ENCODE peak calls at places on chromosomes 11 and 22, in seven cellular contexts. I, G, S, U, F, H and D are unnamed samples.

GRCh38 chr22:20319041-20319744 is 667 bp downstream of the DGCR6L start:
- DNase-seq in F (peak), S (peak), I (peak), H (peak), G (no peak), U (peak), D (peak)

GRCh38 chr22:49829044-49829719 is 1.5 kb upstream of the BRD1 start:
- DNase-seq in U (no peak), H (no peak), S (no peak), G (no peak), I (no peak), F (no peak), D (no peak)

GRCh38 chr11:34266090-34266912 is 91.5 kb downstream of the ABTB2 start:
- DNase-seq in U (peak), G (no peak), F (peak), I (peak), H (no peak), S (peak), D (peak)

GRCh38 chr11:6703247-6704063 is 20.3 kb upstream of the MRPL17 start:
- DNase-seq in H (peak), F (peak), S (peak), G (peak), U (peak), I (peak), D (peak)

GRCh38 chr11:7577883-7578242 is 64.1 kb downstream of the PPFIBP2 start:
- DNase-seq in U (no peak), F (peak), I (peak), G (no peak), H (peak), S (peak), D (no peak)

GRCh38 chr11:44916316-44916715 is 34.4 kb downstream of the TP53I11 start:
- DNase-seq in U (no peak), H (peak), I (no peak), F (no peak), S (no peak), G (no peak), D (no peak)

GRCh38 chr11:128302425-128303186 is 284.8 kb downstream of the ETS1 start:
- DNase-seq in H (no peak), S (no peak), F (no peak), U (no peak), I (no peak), G (no peak), D (peak)

GRCh38 chr11:9315078-9315688 is 790 bp upstream of the TMEM41B start:
- DNase-seq in G (no peak), I (no peak), U (no peak), F (no peak), S (no peak), H (no peak), D (no peak)

GRCh38 chr11:118670063-118670462 is 9.4 kb downstream of the TREH start:
- DNase-seq in H (no peak), I (no peak), S (no peak), F (peak), G (no peak), U (no peak), D (no peak)

GRCh38 chr11:31959711-31960110 is 131.2 kb upstream of the RCN1 start:
- DNase-seq in I (no peak), S (no peak), H (no peak), G (no peak), U (no peak), F (peak), D (no peak)

GRCh38 chr11:61873588-61874459 is 17.5 kb downstream of the FADS3 start:
- DNase-seq in S (no peak), U (no peak), H (no peak), G (no peak), I (no peak), F (no peak), D (peak)

GRCh38 chr11:34495724-34496377 is 17.7 kb downstream of the ELF5 start:
- DNase-seq in G (no peak), F (peak), I (no peak), H (no peak), U (no peak), S (no peak), D (no peak)

GRCh38 chr11:110730773-110731172 is 18.5 kb upstream of the ARHGAP20 start:
- DNase-seq in F (no peak), I (no peak), H (no peak), U (no peak), G (no peak), S (no peak), D (no peak)

GRCh38 chr22:32281092-32281491 is 25.9 kb upstream of the SLC5A4 start:
- DNase-seq in G (no peak), U (peak), S (peak), F (peak), H (no peak), I (no peak), D (peak)

GRCh38 chr11:47004595-47005033 is 68.1 kb downstream of the CSTPP1 start:
- DNase-seq in S (peak), F (peak), I (peak), U (peak), H (peak), G (peak), D (peak)

GRCh38 chr11:62324738-62325556 is 12.3 kb upstream of the ASRGL1 start:
- DNase-seq in G (no peak), F (peak), S (peak), I (peak), H (peak), U (peak), D (no peak)

GRCh38 chr22:19962909-19963806 is 21.5 kb upstream of the TXNRD2 start:
- DNase-seq in I (no peak), U (no peak), F (peak), H (peak), G (no peak), S (no peak), D (no peak)

GRCh38 chr11:23988381-23989006 is 508.4 kb upstream of the LUZP2 start:
- DNase-seq in F (no peak), H (no peak), I (no peak), U (no peak), S (peak), G (no peak), D (no peak)

GRCh38 chr11:57308426-57309060 is 16.2 kb downstream of the TNKS1BP1 start:
- DNase-seq in I (no peak), S (no peak), H (no peak), F (no peak), G (no peak), U (no peak), D (no peak)

GRCh38 chr11:73478737-73479347 is 102.6 kb downstream of the RELT start:
- DNase-seq in U (peak), H (peak), G (no peak), S (peak), F (peak), I (peak), D (peak)

GRCh38 chr11:113488931-113489351 is 13.7 kb upstream of the DRD2 start:
- DNase-seq in U (no peak), H (no peak), F (no peak), S (no peak), G (no peak), I (no peak), D (peak)

GRCh38 chr22:23526588-23527315 is 53.3 kb downstream of the IGLL1 start:
- DNase-seq in U (no peak), H (no peak), G (peak), I (no peak), F (no peak), S (no peak), D (no peak)

GRCh38 chr11:69044111-69045013 is 4.4 kb upstream of the TPCN2 start:
- DNase-seq in H (peak), G (peak), S (peak), I (peak), U (peak), F (peak), D (peak)

GRCh38 chr11:134532921-134533421 is 120.9 kb upstream of the B3GAT1 start:
- DNase-seq in G (no peak), I (no peak), H (no peak), S (no peak), U (no peak), F (no peak), D (no peak)

GRCh38 chr11:106917973-106918372 is 100.3 kb downstream of the GUCY1A2 start:
- DNase-seq in G (no peak), F (no peak), S (peak), I (peak), U (peak), H (peak), D (no peak)

GRCh38 chr22:39610246-39610645 is 39.7 kb downstream of the CACNA1I start:
- DNase-seq in F (no peak), U (no peak), G (no peak), H (no peak), I (no peak), S (no peak), D (no peak)

GRCh38 chr11:128208329-128209220 is 378.8 kb downstream of the ETS1 start:
- DNase-seq in G (no peak), U (peak), S (peak), F (peak), I (no peak), H (peak), D (peak)

GRCh38 chr11:33835143-33835878 is 56.6 kb downstream of the LMO2 start:
- DNase-seq in G (no peak), U (peak), H (peak), I (peak), S (peak), F (peak), D (peak)

GRCh38 chr22:48690583-48691317 is 1136.9 kb downstream of the BRD1 start:
- DNase-seq in F (no peak), H (no peak), I (no peak), S (no peak), G (no peak), U (no peak), D (no peak)

GRCh38 chr11:87173185-87174039 is 135.7 kb downstream of the TMEM135 start:
- DNase-seq in I (peak), U (peak), S (peak), G (no peak), H (peak), F (peak), D (peak)